ENCODE peak calls at places on chromosomes 1 and 21, in six cellular contexts. R is left colon; E is activated naive CD4-positive, alpha-beta T cell; T is M059J; G is bronchial epithelial cell; C is naive thymus-derived CD8-positive, alpha-beta T cell. F is an unnamed sample.

GRCh38 chr1:218847089-218847768 is 326.4 kb upstream of the LYPLAL1 start:
- DNase-seq in R (no peak), E (no peak), T (no peak), G (no peak), C (no peak), F (no peak)

GRCh38 chr1:56094168-56094567 is 485.2 kb downstream of the PLPP3 start:
- DNase-seq in R (no peak), E (no peak), T (no peak), G (no peak), C (no peak), F (no peak)

GRCh38 chr1:54705153-54705552 is 10.5 kb upstream of the TTC4 start:
- DNase-seq in R (no peak), E (no peak), T (no peak), G (no peak), C (no peak), F (no peak)

GRCh38 chr1:43980255-43981134 is 1.5 kb downstream of the B4GALT2 start:
- DNase-seq in R (peak; percentile 28), E (no peak), T (no peak), G (peak; percentile 89), C (no peak), F (no peak)

GRCh38 chr1:184176058-184176457 is 124.5 kb downstream of the TSEN15 start:
- DNase-seq in R (no peak), E (no peak), T (no peak), G (no peak), C (no peak), F (no peak)

GRCh38 chr1:221394011-221394544 is 347.8 kb downstream of the DUSP10 start:
- DNase-seq in R (no peak), E (no peak), T (peak; percentile 98), G (peak; percentile 43), C (no peak), F (no peak)

GRCh38 chr1:218257971-218258370 is 27.1 kb upstream of the RRP15 start:
- DNase-seq in R (no peak), E (no peak), T (no peak), G (peak; percentile 41), C (no peak), F (no peak)

GRCh38 chr1:7703321-7704213 is 67.5 kb upstream of the VAMP3 start:
- DNase-seq in R (no peak), E (no peak), T (no peak), G (no peak), C (no peak), F (no peak)

GRCh38 chr1:58047265-58047858 is 499.2 kb downstream of the OMA1 start:
- DNase-seq in R (no peak), E (no peak), T (peak; percentile 15), G (no peak), C (no peak), F (no peak)

GRCh38 chr21:34620084-34620665 is 5.3 kb upstream of the RCAN1 start:
- DNase-seq in R (no peak), E (no peak), T (no peak), G (no peak), C (no peak), F (no peak)

GRCh38 chr1:98389809-98390208 is 271.7 kb upstream of the SNX7 start:
- DNase-seq in R (no peak), E (no peak), T (peak; percentile 68), G (peak; percentile 80), C (no peak), F (no peak)

F was measured in mucosa of gallbladder.